ENCODE peak calls at places on chromosomes 5 and 9, in nine cellular contexts. N is psoas muscle; H is RKO; V is stimulated activated naive CD8-positive, alpha-beta T cell treated with anti-CD3 and anti-CD28 coated beads, Interleukin-15, Interleukin-2, amounts not matched to agents 100 U/mL and 50 U/mL, for 24 hours; G is neural progenitor cell; E is CD8-positive, alpha-beta memory T cell; M is GM12892; R is mesothelial cell of epicardium; C is type B pancreatic cell. W is an unnamed sample.

GRCh38 chr9:76463211-76463610 is 4.2 kb downstream of the GCNT1 start:
- DNase-seq in N (no peak), H (no peak), C (no peak), M (no peak), R (no peak), E (no peak), G (no peak), V (no peak), W (no peak)

GRCh38 chr9:137448569-137448962 is 7.4 kb upstream of the ENTPD8 start:
- DNase-seq in R (peak), G (no peak), E (no peak), C (no peak), V (no peak), H (no peak), N (peak), M (no peak), W (no peak)

GRCh38 chr5:111512026-111512405 is 319 bp downstream of the STARD4 start:
- DNase-seq in G (peak), V (no peak), N (no peak), M (no peak), E (no peak), C (no peak), R (peak), H (peak), W (peak)

GRCh38 chr5:114362197-114362976 is 517 bp downstream of the KCNN2 start:
- DNase-seq in G (peak), R (peak), M (peak), E (no peak), N (no peak), V (peak), H (no peak), C (no peak), W (peak)

GRCh38 chr5:41966706-41967105 is 41.6 kb downstream of the FBXO4 start:
- DNase-seq in V (no peak), M (no peak), R (no peak), H (no peak), G (no peak), C (no peak), N (no peak), E (no peak), W (no peak)

GRCh38 chr9:124000161-124000783 is 11.3 kb upstream of the LHX2 start:
- DNase-seq in H (no peak), V (no peak), N (no peak), C (no peak), G (peak), M (no peak), R (no peak), E (no peak), W (no peak)

GRCh38 chr5:159017787-159018186 is 81.9 kb downstream of the EBF1 start:
- DNase-seq in H (no peak), M (no peak), G (no peak), E (no peak), C (no peak), N (peak), V (peak), R (no peak), W (peak)

GRCh38 chr5:173283318-173284288 is 44.6 kb downstream of the STC2 start:
- DNase-seq in E (peak), R (peak), C (peak), H (no peak), N (peak), V (peak), M (peak), G (peak), W (peak)

GRCh38 chr5:132483101-132483500 is 7.5 kb downstream of the IRF1 start:
- DNase-seq in M (no peak), H (no peak), E (no peak), G (no peak), R (no peak), C (no peak), V (no peak), N (no peak), W (no peak)

GRCh38 chr9:77569335-77569734 is 78.8 kb downstream of the GNA14 start:
- DNase-seq in E (no peak), M (no peak), C (no peak), G (no peak), N (no peak), R (no peak), V (no peak), H (no peak), W (no peak)

GRCh38 chr9:96156151-96156550 is 145.8 kb downstream of the HSD17B3 start:
- DNase-seq in H (no peak), C (no peak), G (no peak), V (no peak), M (no peak), R (no peak), N (no peak), E (no peak), W (peak)

GRCh38 chr5:1080414-1080813 is 31.4 kb downstream of the SLC12A7 start:
- DNase-seq in E (no peak), N (no peak), G (no peak), C (no peak), V (no peak), H (no peak), R (no peak), M (no peak), W (no peak)

GRCh38 chr9:76835571-76836283 is 70.2 kb downstream of the PRUNE2 start:
- DNase-seq in H (no peak), R (no peak), C (no peak), N (no peak), G (no peak), M (no peak), E (no peak), V (no peak), W (peak)

GRCh38 chr5:74502479-74502950 is 138.0 kb downstream of the ENC1 start:
- DNase-seq in R (no peak), M (no peak), E (no peak), H (no peak), N (no peak), V (no peak), C (no peak), G (no peak), W (no peak)

GRCh38 chr5:90949469-90950358 is 391.1 kb downstream of the ADGRV1 start:
- DNase-seq in M (no peak), H (no peak), G (no peak), V (no peak), R (no peak), E (no peak), N (no peak), C (no peak), W (no peak)

GRCh38 chr9:36985769-36986547 is 48.1 kb downstream of the PAX5 start:
- DNase-seq in C (no peak), H (no peak), V (no peak), R (no peak), G (peak), M (no peak), N (no peak), E (no peak), W (no peak)

GRCh38 chr9:37611961-37612360 is 19.6 kb upstream of the TOMM5 start:
- DNase-seq in E (no peak), R (no peak), M (no peak), N (no peak), H (no peak), V (no peak), C (no peak), G (no peak), W (no peak)

GRCh38 chr5:2259494-2260107 is 376.9 kb upstream of the IRX4 start:
- DNase-seq in V (no peak), R (no peak), H (no peak), E (no peak), N (no peak), G (no peak), C (peak), M (no peak), W (no peak)

GRCh38 chr9:76718166-76718565 is 46.1 kb upstream of the PCA3 start:
- DNase-seq in V (no peak), E (no peak), C (no peak), M (no peak), N (no peak), G (no peak), H (no peak), R (no peak), W (no peak)

GRCh38 chr9:2621678-2622360 is at the start of gene VLDLR:
- DNase-seq in N (no peak), H (no peak), V (peak), M (peak), G (peak), C (peak), E (no peak), R (peak), W (peak)

GRCh38 chr5:93653716-93654115 is 70.7 kb downstream of the NR2F1 start:
- DNase-seq in G (no peak), E (no peak), N (no peak), R (no peak), C (no peak), V (no peak), H (no peak), M (no peak), W (no peak)

GRCh38 chr5:121949885-121950284 is 11.9 kb upstream of the SRFBP1 start:
- DNase-seq in M (no peak), E (no peak), N (no peak), C (no peak), V (peak), R (no peak), G (peak), H (peak), W (peak)

GRCh38 chr9:74742792-74743389 is 144.8 kb downstream of the TRPM6 start:
- DNase-seq in V (peak), N (no peak), C (no peak), R (no peak), G (peak), H (peak), M (no peak), E (no peak), W (peak)

GRCh38 chr9:72363908-72364678 is 915 bp downstream of the ZFAND5 start:
- DNase-seq in R (peak), N (peak), E (peak), V (peak), G (peak), H (peak), C (peak), M (peak), W (peak)

GRCh38 chr5:39202594-39203290 is 16.6 kb downstream of the FYB1 start:
- DNase-seq in E (no peak), V (no peak), R (no peak), C (no peak), G (no peak), M (no peak), N (no peak), H (no peak), W (no peak)

GRCh38 chr5:54915466-54916027 is 69.8 kb downstream of the ESM1 start:
- DNase-seq in C (no peak), R (no peak), H (no peak), M (no peak), N (no peak), E (no peak), V (no peak), G (no peak), W (no peak)

GRCh38 chr5:108681079-108681921 is 66.4 kb upstream of the FER start:
- DNase-seq in H (peak), C (no peak), V (peak), E (no peak), G (peak), N (no peak), M (peak), R (no peak), W (peak)

GRCh38 chr5:35046754-35047153 is 995 bp downstream of the AGXT2 start:
- DNase-seq in G (no peak), R (no peak), N (no peak), V (no peak), C (no peak), E (no peak), H (peak), M (no peak), W (peak)

GRCh38 chr9:860706-861105 is 19.2 kb downstream of the DMRT1 start:
- DNase-seq in V (no peak), H (no peak), C (no peak), R (no peak), N (no peak), G (no peak), M (no peak), E (no peak), W (no peak)

GRCh38 chr9:116899337-116900006 is 212.4 kb downstream of the TRIM32 start:
- DNase-seq in M (no peak), G (no peak), N (no peak), H (no peak), E (no peak), V (no peak), C (no peak), R (no peak), W (no peak)

GRCh38 chr9:115845648-115846312 is 307.8 kb upstream of the PAPPA start:
- DNase-seq in C (no peak), V (no peak), M (no peak), G (no peak), H (peak), E (no peak), R (no peak), N (no peak), W (peak)

GRCh38 chr9:107760469-107761242 is 271.1 kb upstream of the KLF4 start:
- DNase-seq in V (no peak), H (no peak), G (no peak), C (no peak), M (no peak), R (no peak), N (peak), E (no peak), W (no peak)